ENCODE peak calls at places on chromosomes 1 and 21, in ten cellular contexts. One of them, this sample, is unnamed.

GRCh38 chr1:11914035-11914434 is 12.2 kb downstream of the KIAA2013 start:
- DNase-seq in GM23248: no peak
- DNase-seq in hepatocyte: no peak
- DNase-seq in HCT116: no peak
- DNase-seq in GM23338: no peak
- DNase-seq in PC-9: no peak
- DNase-seq in PC-3: no peak
- DNase-seq in keratinocyte: no peak
- DNase-seq in neuronal stem cell: no peak
- DNase-seq in fibroblast of lung: no peak
- DNase-seq in this sample: no peak

GRCh38 chr1:189805735-189806134 is 671.9 kb downstream of the BRINP3 start:
- DNase-seq in GM23248: no peak
- DNase-seq in hepatocyte: no peak
- DNase-seq in HCT116: no peak
- DNase-seq in GM23338: no peak
- DNase-seq in PC-9: no peak
- DNase-seq in PC-3: no peak
- DNase-seq in keratinocyte: no peak
- DNase-seq in neuronal stem cell: no peak
- DNase-seq in fibroblast of lung: no peak
- DNase-seq in this sample: no peak

GRCh38 chr1:7719468-7720104 is 51.5 kb upstream of the VAMP3 start:
- DNase-seq in GM23248: no peak
- DNase-seq in hepatocyte: no peak
- DNase-seq in HCT116: no peak
- DNase-seq in GM23338: no peak
- DNase-seq in PC-9: no peak
- DNase-seq in PC-3: no peak
- DNase-seq in keratinocyte: no peak
- DNase-seq in neuronal stem cell: no peak
- DNase-seq in fibroblast of lung: no peak
- DNase-seq in this sample: no peak

GRCh38 chr1:39898648-39899603 is 2.8 kb downstream of the MYCL start:
- DNase-seq in GM23248: peak
- DNase-seq in hepatocyte: peak
- DNase-seq in HCT116: peak
- DNase-seq in GM23338: peak
- DNase-seq in PC-9: peak
- DNase-seq in PC-3: peak
- DNase-seq in keratinocyte: no peak
- DNase-seq in neuronal stem cell: peak
- DNase-seq in fibroblast of lung: peak
- DNase-seq in this sample: peak

GRCh38 chr1:45008516-45008915 is 2.6 kb downstream of the HECTD3 start:
- DNase-seq in GM23248: no peak
- DNase-seq in hepatocyte: no peak
- DNase-seq in HCT116: no peak
- DNase-seq in GM23338: no peak
- DNase-seq in PC-9: no peak
- DNase-seq in PC-3: no peak
- DNase-seq in keratinocyte: no peak
- DNase-seq in neuronal stem cell: no peak
- DNase-seq in fibroblast of lung: no peak
- DNase-seq in this sample: peak

GRCh38 chr21:28699591-28700259 is 293.0 kb downstream of the LTN1 start:
- DNase-seq in GM23248: no peak
- DNase-seq in hepatocyte: no peak
- DNase-seq in HCT116: no peak
- DNase-seq in GM23338: no peak
- DNase-seq in PC-9: no peak
- DNase-seq in PC-3: no peak
- DNase-seq in keratinocyte: no peak
- DNase-seq in neuronal stem cell: no peak
- DNase-seq in fibroblast of lung: no peak
- DNase-seq in this sample: no peak

GRCh38 chr21:45959182-45959581 is 22.4 kb upstream of the COL6A1 start:
- DNase-seq in GM23248: no peak
- DNase-seq in hepatocyte: no peak
- DNase-seq in HCT116: no peak
- DNase-seq in GM23338: no peak
- DNase-seq in PC-9: no peak
- DNase-seq in PC-3: no peak
- DNase-seq in keratinocyte: no peak
- DNase-seq in neuronal stem cell: no peak
- DNase-seq in fibroblast of lung: no peak
- DNase-seq in this sample: no peak

GRCh38 chr1:29516063-29516820 is 279.9 kb downstream of the PTPRU start:
- DNase-seq in GM23248: no peak
- DNase-seq in hepatocyte: no peak
- DNase-seq in HCT116: no peak
- DNase-seq in GM23338: no peak
- DNase-seq in PC-9: no peak
- DNase-seq in PC-3: no peak
- DNase-seq in keratinocyte: no peak
- DNase-seq in neuronal stem cell: no peak
- DNase-seq in fibroblast of lung: no peak
- DNase-seq in this sample: peak

DNA sequence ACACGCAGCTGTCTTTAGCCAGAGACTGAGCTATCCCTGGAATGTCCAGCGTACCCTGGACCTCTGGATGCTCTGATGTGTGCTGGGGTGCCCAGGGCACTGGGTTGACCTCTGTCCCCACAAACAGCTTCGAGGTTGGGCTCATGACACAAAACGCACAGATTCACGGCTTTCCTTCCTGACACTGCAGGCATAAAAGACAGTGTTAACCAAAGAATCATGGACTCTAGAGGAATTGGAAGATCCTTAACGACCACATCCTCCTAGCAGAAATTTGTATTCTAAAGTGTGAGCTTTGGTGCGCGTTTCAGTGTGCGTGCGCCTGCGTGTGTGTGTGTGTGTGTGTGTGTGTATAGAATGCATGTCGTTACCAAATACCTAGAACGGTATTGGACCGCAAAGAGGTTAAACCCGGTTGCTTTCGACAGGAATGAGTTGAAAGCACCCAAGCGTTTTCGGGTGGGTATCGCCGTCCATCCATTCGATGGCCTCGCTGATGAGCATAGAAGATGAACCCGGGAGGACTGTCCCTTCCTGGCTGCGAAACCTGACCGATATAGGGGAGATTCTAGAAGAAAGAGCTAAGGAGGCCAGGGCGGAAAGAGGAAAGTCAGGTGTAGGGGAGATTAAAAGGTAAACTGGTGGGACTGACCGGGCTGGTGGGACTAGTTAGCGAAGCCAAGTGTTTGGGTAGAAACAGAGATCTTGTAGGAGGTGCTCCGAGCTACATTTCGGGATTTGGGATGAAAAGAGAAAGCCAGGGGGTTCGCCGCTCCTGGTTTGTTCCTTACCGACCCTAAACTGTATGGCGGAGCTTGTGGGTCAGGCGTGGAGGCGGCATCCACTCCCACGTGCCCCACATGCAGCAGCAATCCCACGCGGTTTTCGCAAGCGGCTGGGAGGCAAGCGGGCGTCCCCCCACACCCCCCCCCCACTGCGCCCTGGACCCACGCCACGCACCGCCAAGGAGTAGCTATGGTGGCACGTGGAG is 6.8 kb upstream of the LHX9 start:
- DNase-seq in GM23248: no peak
- DNase-seq in hepatocyte: no peak
- DNase-seq in HCT116: no peak
- DNase-seq in GM23338: peak
- DNase-seq in PC-9: no peak
- DNase-seq in PC-3: no peak
- DNase-seq in keratinocyte: no peak
- DNase-seq in neuronal stem cell: peak
- DNase-seq in fibroblast of lung: no peak
- DNase-seq in this sample: no peak
- H2AFZ ChIP-seq in GM23248: no peak
- H2AFZ ChIP-seq in hepatocyte: peak
- H2AFZ ChIP-seq in HCT116: no peak
- H2AFZ ChIP-seq in GM23338: peak
- H2AFZ ChIP-seq in PC-9: no peak
- H2AFZ ChIP-seq in PC-3: no peak
- H2AFZ ChIP-seq in keratinocyte: no peak
- H2AFZ ChIP-seq in neuronal stem cell: no peak
- H2AFZ ChIP-seq in fibroblast of lung: no peak
- H2AFZ ChIP-seq in this sample: no peak

DNA sequence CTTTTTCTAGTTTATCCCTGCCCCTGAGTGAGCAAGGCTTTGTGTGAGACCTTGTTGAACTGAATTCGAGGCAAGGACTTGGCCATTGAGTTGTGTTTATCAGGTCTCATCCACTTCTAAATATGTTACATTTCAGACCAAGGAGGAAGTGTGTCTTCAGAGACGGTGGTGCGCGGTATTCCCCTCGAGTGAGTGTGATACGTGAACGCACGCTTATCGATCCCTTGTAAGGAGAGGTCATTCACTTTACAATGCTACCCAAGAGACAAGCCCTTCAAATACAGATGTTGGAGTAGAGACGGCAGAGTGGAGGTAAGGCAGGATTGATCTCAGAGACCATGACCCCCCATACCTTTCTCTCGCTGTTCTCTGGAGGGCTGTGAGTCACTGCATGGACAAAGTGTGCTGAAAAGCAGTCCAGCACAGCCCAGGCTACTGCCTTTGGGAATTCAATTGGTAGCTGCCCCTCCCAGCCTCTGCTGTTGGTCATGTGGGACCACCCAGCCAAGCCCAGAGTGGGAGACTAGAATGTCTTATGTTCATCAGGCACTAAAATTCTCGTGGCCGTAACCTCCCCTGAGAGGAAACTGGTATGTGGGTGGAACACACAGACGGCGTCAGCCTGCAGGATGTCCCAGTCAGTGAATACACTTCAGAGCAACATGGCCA is 16.3 kb upstream of the MTARC1 start:
- DNase-seq in GM23248: no peak
- DNase-seq in hepatocyte: no peak
- DNase-seq in HCT116: no peak
- DNase-seq in GM23338: no peak
- DNase-seq in PC-9: no peak
- DNase-seq in PC-3: no peak
- DNase-seq in keratinocyte: no peak
- DNase-seq in neuronal stem cell: no peak
- DNase-seq in fibroblast of lung: no peak
- DNase-seq in this sample: no peak
- H2AFZ ChIP-seq in GM23248: no peak
- H2AFZ ChIP-seq in hepatocyte: no peak
- H2AFZ ChIP-seq in HCT116: no peak
- H2AFZ ChIP-seq in GM23338: no peak
- H2AFZ ChIP-seq in PC-9: no peak
- H2AFZ ChIP-seq in PC-3: no peak
- H2AFZ ChIP-seq in keratinocyte: no peak
- H2AFZ ChIP-seq in neuronal stem cell: no peak
- H2AFZ ChIP-seq in fibroblast of lung: no peak
- H2AFZ ChIP-seq in this sample: no peak

DNA sequence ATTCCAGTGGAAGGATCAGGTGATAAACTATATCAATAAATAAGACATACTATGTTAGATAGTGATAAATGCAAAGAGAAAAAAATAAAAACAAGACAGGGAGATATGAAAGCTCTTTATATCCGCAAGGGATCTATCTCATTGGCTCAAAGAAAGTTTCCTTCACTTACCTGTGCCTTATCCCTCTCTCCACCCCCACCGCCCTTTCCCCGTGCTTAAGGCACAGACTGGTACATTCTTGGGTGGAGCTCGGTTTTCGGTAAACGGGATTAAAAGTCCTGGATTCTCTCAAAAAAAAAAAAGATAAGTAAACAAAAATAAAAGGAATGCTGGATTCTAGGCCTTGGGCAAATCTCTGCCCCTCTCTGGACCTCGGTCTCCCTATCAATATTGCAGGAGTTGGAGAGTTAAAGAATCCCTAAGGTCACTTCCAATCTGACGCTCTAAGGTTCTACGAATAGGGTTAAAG is 593 bp upstream of the DNAJC16 start:
- DNase-seq in GM23248: no peak
- DNase-seq in hepatocyte: peak
- DNase-seq in HCT116: no peak
- DNase-seq in GM23338: peak
- DNase-seq in PC-9: no peak
- DNase-seq in PC-3: no peak
- DNase-seq in keratinocyte: peak
- DNase-seq in neuronal stem cell: no peak
- DNase-seq in fibroblast of lung: no peak
- DNase-seq in this sample: no peak
- H2AFZ ChIP-seq in GM23248: peak
- H2AFZ ChIP-seq in hepatocyte: peak
- H2AFZ ChIP-seq in HCT116: no peak
- H2AFZ ChIP-seq in GM23338: no peak
- H2AFZ ChIP-seq in PC-9: peak
- H2AFZ ChIP-seq in PC-3: peak
- H2AFZ ChIP-seq in keratinocyte: peak
- H2AFZ ChIP-seq in neuronal stem cell: peak
- H2AFZ ChIP-seq in fibroblast of lung: peak
- H2AFZ ChIP-seq in this sample: peak

GRCh38 chr1:81232505-81232904 is 568.2 kb upstream of the ADGRL2 start:
- DNase-seq in GM23248: no peak
- DNase-seq in hepatocyte: no peak
- DNase-seq in HCT116: no peak
- DNase-seq in GM23338: no peak
- DNase-seq in PC-9: no peak
- DNase-seq in PC-3: no peak
- DNase-seq in keratinocyte: no peak
- DNase-seq in neuronal stem cell: no peak
- DNase-seq in fibroblast of lung: no peak
- DNase-seq in this sample: no peak

GRCh38 chr1:81233591-81233990 is 567.1 kb upstream of the ADGRL2 start:
- DNase-seq in GM23248: no peak
- DNase-seq in hepatocyte: no peak
- DNase-seq in HCT116: no peak
- DNase-seq in GM23338: no peak
- DNase-seq in PC-9: no peak
- DNase-seq in PC-3: no peak
- DNase-seq in keratinocyte: no peak
- DNase-seq in neuronal stem cell: no peak
- DNase-seq in fibroblast of lung: no peak
- DNase-seq in this sample: peak

GRCh38 chr1:81242103-81242502 is 558.6 kb upstream of the ADGRL2 start:
- DNase-seq in GM23248: no peak
- DNase-seq in hepatocyte: no peak
- DNase-seq in HCT116: no peak
- DNase-seq in GM23338: no peak
- DNase-seq in PC-9: no peak
- DNase-seq in PC-3: no peak
- DNase-seq in keratinocyte: no peak
- DNase-seq in neuronal stem cell: no peak
- DNase-seq in fibroblast of lung: no peak
- DNase-seq in this sample: no peak

GRCh38 chr1:81234237-81234636 is 566.5 kb upstream of the ADGRL2 start:
- DNase-seq in GM23248: no peak
- DNase-seq in hepatocyte: no peak
- DNase-seq in HCT116: no peak
- DNase-seq in GM23338: no peak
- DNase-seq in PC-9: no peak
- DNase-seq in PC-3: no peak
- DNase-seq in keratinocyte: no peak
- DNase-seq in neuronal stem cell: no peak
- DNase-seq in fibroblast of lung: no peak
- DNase-seq in this sample: peak

DNA sequence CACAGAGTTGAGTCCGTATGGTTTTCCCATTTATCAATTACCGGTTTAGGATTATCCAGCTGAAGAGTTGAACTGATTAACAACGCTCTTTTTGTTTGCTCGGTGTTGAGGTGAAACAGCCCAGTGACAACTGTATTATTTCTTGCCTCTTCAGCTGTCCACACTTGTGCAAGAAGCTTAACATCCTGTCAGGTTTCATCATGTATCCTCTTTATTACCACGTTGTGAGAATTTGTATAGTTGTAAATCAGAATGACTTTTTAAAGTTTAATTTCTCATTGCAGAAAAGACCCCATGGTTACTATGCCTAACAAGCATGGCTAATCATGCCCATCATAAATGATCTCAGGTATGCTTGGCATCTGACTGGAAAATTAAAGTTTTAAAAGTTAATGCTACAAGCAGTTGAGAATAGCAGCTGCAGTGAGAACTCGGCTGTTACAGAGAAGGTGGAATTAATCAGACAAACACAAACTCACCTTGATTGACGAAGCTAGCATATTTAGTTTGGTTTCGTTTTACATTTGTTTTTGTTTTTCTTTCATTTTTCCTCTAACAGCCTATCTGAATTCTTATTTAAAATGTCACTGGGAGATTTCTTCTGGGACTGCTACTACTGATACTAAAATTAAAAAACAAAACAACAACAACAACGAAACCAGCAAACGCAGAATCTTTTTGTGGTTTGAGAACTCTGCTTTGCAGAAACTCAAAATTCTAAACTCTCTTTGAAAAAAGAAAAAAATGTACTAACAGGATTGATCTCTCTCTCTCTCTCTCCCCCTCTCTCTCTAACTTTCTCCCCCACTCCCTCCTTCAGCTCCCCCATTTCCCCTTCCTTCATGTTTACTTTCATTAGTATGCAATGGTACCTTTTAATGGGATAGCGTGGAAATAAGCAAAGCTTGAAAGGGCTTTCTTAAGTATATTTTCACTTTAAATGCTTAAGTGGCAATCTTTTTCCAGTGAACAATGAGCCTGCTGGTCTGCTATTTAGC is 562.9 kb upstream of the ADGRL2 start:
- DNase-seq in GM23248: no peak
- DNase-seq in hepatocyte: no peak
- DNase-seq in HCT116: no peak
- DNase-seq in GM23338: no peak
- DNase-seq in PC-9: no peak
- DNase-seq in PC-3: no peak
- DNase-seq in keratinocyte: no peak
- DNase-seq in neuronal stem cell: no peak
- DNase-seq in fibroblast of lung: no peak
- DNase-seq in this sample: no peak
- H2AFZ ChIP-seq in GM23248: no peak
- H2AFZ ChIP-seq in hepatocyte: peak
- H2AFZ ChIP-seq in HCT116: no peak
- H2AFZ ChIP-seq in GM23338: peak
- H2AFZ ChIP-seq in PC-9: no peak
- H2AFZ ChIP-seq in PC-3: no peak
- H2AFZ ChIP-seq in keratinocyte: peak
- H2AFZ ChIP-seq in neuronal stem cell: peak
- H2AFZ ChIP-seq in fibroblast of lung: no peak
- H2AFZ ChIP-seq in this sample: peak